ENCODE peak calls at places on chromosomes 5 and 9, in five cellular contexts. One of them, this sample, is unnamed.
A peak's percentile ranks its signal among the peaks of the same experiment; 100 is the strongest.

GRCh38 chr5:135631356-135631755 is 52.6 kb upstream of the CXCL14 start:
- DNase-seq in fibroblast of the conjunctiva: no peak
- DNase-seq in cerebellum: peak; percentile 8
- DNase-seq in stimulated activated CD8-positive, alpha-beta memory T cell treated with anti-CD3 and anti-CD28 coated beads, Interleukin-4, amount 100 ng/mL, for 48 hours: no peak
- DNase-seq in ELF-1: no peak
- DNase-seq in this sample: no peak

GRCh38 chr5:859798-860296 is 9.1 kb upstream of the ZDHHC11 start:
- DNase-seq in stimulated activated CD8-positive, alpha-beta memory T cell treated with anti-CD3 and anti-CD28 coated beads, Interleukin-4, amount 100 ng/mL, for 48 hours: no peak
- DNase-seq in cerebellum: no peak
- DNase-seq in fibroblast of the conjunctiva: no peak
- DNase-seq in ELF-1: no peak
- DNase-seq in this sample: no peak

GRCh38 chr9:88544245-88544644 is 9.3 kb downstream of the NXNL2 start:
- DNase-seq in stimulated activated CD8-positive, alpha-beta memory T cell treated with anti-CD3 and anti-CD28 coated beads, Interleukin-4, amount 100 ng/mL, for 48 hours: no peak
- DNase-seq in ELF-1: no peak
- DNase-seq in cerebellum: no peak
- DNase-seq in fibroblast of the conjunctiva: no peak
- DNase-seq in this sample: no peak

GRCh38 chr9:77547113-77547731 is 100.9 kb downstream of the GNA14 start:
- DNase-seq in ELF-1: no peak
- DNase-seq in fibroblast of the conjunctiva: no peak
- DNase-seq in stimulated activated CD8-positive, alpha-beta memory T cell treated with anti-CD3 and anti-CD28 coated beads, Interleukin-4, amount 100 ng/mL, for 48 hours: no peak
- DNase-seq in cerebellum: no peak
- DNase-seq in this sample: no peak

GRCh38 chr5:150138551-150139265 is 16.9 kb downstream of the PDGFRB start:
- DNase-seq in ELF-1: peak; percentile 96
- DNase-seq in fibroblast of the conjunctiva: peak; percentile 69
- DNase-seq in cerebellum: peak; percentile 29
- DNase-seq in stimulated activated CD8-positive, alpha-beta memory T cell treated with anti-CD3 and anti-CD28 coated beads, Interleukin-4, amount 100 ng/mL, for 48 hours: no peak
- DNase-seq in this sample: no peak

GRCh38 chr9:87594662-87595061 is 97.0 kb downstream of the DAPK1 start:
- DNase-seq in stimulated activated CD8-positive, alpha-beta memory T cell treated with anti-CD3 and anti-CD28 coated beads, Interleukin-4, amount 100 ng/mL, for 48 hours: no peak
- DNase-seq in ELF-1: no peak
- DNase-seq in fibroblast of the conjunctiva: no peak
- DNase-seq in cerebellum: no peak
- DNase-seq in this sample: no peak

GRCh38 chr5:82312373-82312856 is 34.3 kb upstream of the RPS23 start:
- DNase-seq in cerebellum: peak; percentile 4
- DNase-seq in stimulated activated CD8-positive, alpha-beta memory T cell treated with anti-CD3 and anti-CD28 coated beads, Interleukin-4, amount 100 ng/mL, for 48 hours: peak; percentile 67
- DNase-seq in fibroblast of the conjunctiva: peak; percentile 69
- DNase-seq in ELF-1: peak; percentile 82
- DNase-seq in this sample: peak; percentile 4

GRCh38 chr5:82534891-82535395 is 256.8 kb upstream of the RPS23 start:
- DNase-seq in cerebellum: no peak
- DNase-seq in stimulated activated CD8-positive, alpha-beta memory T cell treated with anti-CD3 and anti-CD28 coated beads, Interleukin-4, amount 100 ng/mL, for 48 hours: no peak
- DNase-seq in ELF-1: no peak
- DNase-seq in fibroblast of the conjunctiva: no peak
- DNase-seq in this sample: no peak

GRCh38 chr5:117752403-117752802 is 1177.8 kb upstream of the SEMA6A start:
- DNase-seq in fibroblast of the conjunctiva: no peak
- DNase-seq in stimulated activated CD8-positive, alpha-beta memory T cell treated with anti-CD3 and anti-CD28 coated beads, Interleukin-4, amount 100 ng/mL, for 48 hours: no peak
- DNase-seq in ELF-1: no peak
- DNase-seq in cerebellum: no peak
- DNase-seq in this sample: no peak

GRCh38 chr5:6243706-6244105 is 134.6 kb downstream of the MED10 start:
- DNase-seq in ELF-1: no peak
- DNase-seq in stimulated activated CD8-positive, alpha-beta memory T cell treated with anti-CD3 and anti-CD28 coated beads, Interleukin-4, amount 100 ng/mL, for 48 hours: no peak
- DNase-seq in cerebellum: no peak
- DNase-seq in fibroblast of the conjunctiva: no peak
- DNase-seq in this sample: no peak

GRCh38 chr5:72108200-72109050 is 1.1 kb downstream of the MAP1B start:
- DNase-seq in fibroblast of the conjunctiva: peak; percentile 34
- DNase-seq in stimulated activated CD8-positive, alpha-beta memory T cell treated with anti-CD3 and anti-CD28 coated beads, Interleukin-4, amount 100 ng/mL, for 48 hours: peak; percentile 34
- DNase-seq in cerebellum: peak; percentile 71
- DNase-seq in ELF-1: peak; percentile 87
- DNase-seq in this sample: no peak

GRCh38 chr5:21397693-21398092 is 1409.7 kb upstream of the CDH18 start:
- DNase-seq in cerebellum: no peak
- DNase-seq in fibroblast of the conjunctiva: no peak
- DNase-seq in stimulated activated CD8-positive, alpha-beta memory T cell treated with anti-CD3 and anti-CD28 coated beads, Interleukin-4, amount 100 ng/mL, for 48 hours: no peak
- DNase-seq in ELF-1: no peak
- DNase-seq in this sample: no peak

GRCh38 chr5:375921-376871 is 54.7 kb downstream of the AHRR start:
- DNase-seq in fibroblast of the conjunctiva: no peak
- DNase-seq in ELF-1: peak; percentile 2
- DNase-seq in stimulated activated CD8-positive, alpha-beta memory T cell treated with anti-CD3 and anti-CD28 coated beads, Interleukin-4, amount 100 ng/mL, for 48 hours: peak; percentile 30
- DNase-seq in cerebellum: no peak
- DNase-seq in this sample: no peak

GRCh38 chr5:32828492-32828891 is 117.4 kb downstream of the NPR3 start:
- DNase-seq in stimulated activated CD8-positive, alpha-beta memory T cell treated with anti-CD3 and anti-CD28 coated beads, Interleukin-4, amount 100 ng/mL, for 48 hours: no peak
- DNase-seq in cerebellum: no peak
- DNase-seq in fibroblast of the conjunctiva: no peak
- DNase-seq in ELF-1: no peak
- DNase-seq in this sample: no peak

GRCh38 chr9:137281345-137282116 is 4.0 kb downstream of the TOR4A start:
- DNase-seq in stimulated activated CD8-positive, alpha-beta memory T cell treated with anti-CD3 and anti-CD28 coated beads, Interleukin-4, amount 100 ng/mL, for 48 hours: no peak
- DNase-seq in cerebellum: no peak
- DNase-seq in ELF-1: peak; percentile 52
- DNase-seq in fibroblast of the conjunctiva: no peak
- DNase-seq in this sample: no peak

GRCh38 chr9:84238652-84239051 is 101.9 kb downstream of the SLC28A3 start:
- DNase-seq in fibroblast of the conjunctiva: no peak
- DNase-seq in ELF-1: no peak
- DNase-seq in stimulated activated CD8-positive, alpha-beta memory T cell treated with anti-CD3 and anti-CD28 coated beads, Interleukin-4, amount 100 ng/mL, for 48 hours: no peak
- DNase-seq in cerebellum: no peak
- DNase-seq in this sample: no peak

GRCh38 chr9:1087120-1087881 is 37.1 kb downstream of the DMRT2 start:
- DNase-seq in fibroblast of the conjunctiva: no peak
- DNase-seq in ELF-1: no peak
- DNase-seq in cerebellum: no peak
- DNase-seq in stimulated activated CD8-positive, alpha-beta memory T cell treated with anti-CD3 and anti-CD28 coated beads, Interleukin-4, amount 100 ng/mL, for 48 hours: no peak
- DNase-seq in this sample: no peak

GRCh38 chr5:111748304-111748763 is 8.7 kb downstream of the NREP start:
- DNase-seq in cerebellum: no peak
- DNase-seq in fibroblast of the conjunctiva: peak; percentile 63
- DNase-seq in stimulated activated CD8-positive, alpha-beta memory T cell treated with anti-CD3 and anti-CD28 coated beads, Interleukin-4, amount 100 ng/mL, for 48 hours: no peak
- DNase-seq in ELF-1: no peak
- DNase-seq in this sample: no peak

GRCh38 chr9:116750543-116750942 is 63.4 kb downstream of the TRIM32 start:
- DNase-seq in cerebellum: no peak
- DNase-seq in stimulated activated CD8-positive, alpha-beta memory T cell treated with anti-CD3 and anti-CD28 coated beads, Interleukin-4, amount 100 ng/mL, for 48 hours: no peak
- DNase-seq in ELF-1: no peak
- DNase-seq in fibroblast of the conjunctiva: no peak
- DNase-seq in this sample: no peak

GRCh38 chr9:94668424-94668916 is 29.2 kb upstream of the FBP1 start:
- DNase-seq in stimulated activated CD8-positive, alpha-beta memory T cell treated with anti-CD3 and anti-CD28 coated beads, Interleukin-4, amount 100 ng/mL, for 48 hours: no peak
- DNase-seq in fibroblast of the conjunctiva: no peak
- DNase-seq in cerebellum: no peak
- DNase-seq in ELF-1: no peak
- DNase-seq in this sample: no peak

GRCh38 chr9:122374885-122375420 is 4.1 kb downstream of the PTGS1 start:
- DNase-seq in fibroblast of the conjunctiva: peak; percentile 67
- DNase-seq in ELF-1: peak; percentile 54
- DNase-seq in cerebellum: no peak
- DNase-seq in stimulated activated CD8-positive, alpha-beta memory T cell treated with anti-CD3 and anti-CD28 coated beads, Interleukin-4, amount 100 ng/mL, for 48 hours: no peak
- DNase-seq in this sample: no peak

GRCh38 chr5:58404734-58405133 is 55.2 kb downstream of the PLK2 start:
- DNase-seq in cerebellum: no peak
- DNase-seq in fibroblast of the conjunctiva: no peak
- DNase-seq in ELF-1: no peak
- DNase-seq in stimulated activated CD8-positive, alpha-beta memory T cell treated with anti-CD3 and anti-CD28 coated beads, Interleukin-4, amount 100 ng/mL, for 48 hours: no peak
- DNase-seq in this sample: no peak

GRCh38 chr5:145903862-145904261 is 31.0 kb upstream of the GRXCR2 start:
- DNase-seq in fibroblast of the conjunctiva: no peak
- DNase-seq in stimulated activated CD8-positive, alpha-beta memory T cell treated with anti-CD3 and anti-CD28 coated beads, Interleukin-4, amount 100 ng/mL, for 48 hours: no peak
- DNase-seq in cerebellum: no peak
- DNase-seq in ELF-1: no peak
- DNase-seq in this sample: no peak

GRCh38 chr5:145551714-145552113 is 283.4 kb downstream of the PRELID2 start:
- DNase-seq in ELF-1: no peak
- DNase-seq in fibroblast of the conjunctiva: no peak
- DNase-seq in cerebellum: no peak
- DNase-seq in stimulated activated CD8-positive, alpha-beta memory T cell treated with anti-CD3 and anti-CD28 coated beads, Interleukin-4, amount 100 ng/mL, for 48 hours: no peak
- DNase-seq in this sample: no peak

GRCh38 chr5:135185461-135186075 is 151.5 kb upstream of the PITX1 start:
- DNase-seq in stimulated activated CD8-positive, alpha-beta memory T cell treated with anti-CD3 and anti-CD28 coated beads, Interleukin-4, amount 100 ng/mL, for 48 hours: no peak
- DNase-seq in fibroblast of the conjunctiva: no peak
- DNase-seq in cerebellum: no peak
- DNase-seq in ELF-1: no peak
- DNase-seq in this sample: no peak

GRCh38 chr5:165525268-165525667 is 2019.8 kb downstream of the MAT2B start:
- DNase-seq in fibroblast of the conjunctiva: peak; percentile 16
- DNase-seq in stimulated activated CD8-positive, alpha-beta memory T cell treated with anti-CD3 and anti-CD28 coated beads, Interleukin-4, amount 100 ng/mL, for 48 hours: no peak
- DNase-seq in ELF-1: no peak
- DNase-seq in cerebellum: no peak
- DNase-seq in this sample: no peak

GRCh38 chr5:171415115-171415730 is 4.2 kb upstream of the FGF18 start:
- DNase-seq in stimulated activated CD8-positive, alpha-beta memory T cell treated with anti-CD3 and anti-CD28 coated beads, Interleukin-4, amount 100 ng/mL, for 48 hours: no peak
- DNase-seq in fibroblast of the conjunctiva: peak; percentile 72
- DNase-seq in cerebellum: no peak
- DNase-seq in ELF-1: no peak
- DNase-seq in this sample: no peak

GRCh38 chr5:178328826-178329225 is 96.2 kb upstream of the PHYKPL start:
- DNase-seq in cerebellum: no peak
- DNase-seq in fibroblast of the conjunctiva: no peak
- DNase-seq in stimulated activated CD8-positive, alpha-beta memory T cell treated with anti-CD3 and anti-CD28 coated beads, Interleukin-4, amount 100 ng/mL, for 48 hours: no peak
- DNase-seq in ELF-1: no peak
- DNase-seq in this sample: no peak

GRCh38 chr9:105188746-105189145 is 55.7 kb upstream of the SLC44A1 start:
- DNase-seq in cerebellum: no peak
- DNase-seq in ELF-1: no peak
- DNase-seq in fibroblast of the conjunctiva: no peak
- DNase-seq in stimulated activated CD8-positive, alpha-beta memory T cell treated with anti-CD3 and anti-CD28 coated beads, Interleukin-4, amount 100 ng/mL, for 48 hours: no peak
- DNase-seq in this sample: no peak

GRCh38 chr9:77649109-77649812 is 1.1 kb upstream of the GNA14 start:
- DNase-seq in cerebellum: no peak
- DNase-seq in stimulated activated CD8-positive, alpha-beta memory T cell treated with anti-CD3 and anti-CD28 coated beads, Interleukin-4, amount 100 ng/mL, for 48 hours: no peak
- DNase-seq in ELF-1: no peak
- DNase-seq in fibroblast of the conjunctiva: no peak
- DNase-seq in this sample: no peak

GRCh38 chr9:6667633-6668280 is 22.2 kb upstream of the GLDC start:
- DNase-seq in stimulated activated CD8-positive, alpha-beta memory T cell treated with anti-CD3 and anti-CD28 coated beads, Interleukin-4, amount 100 ng/mL, for 48 hours: no peak
- DNase-seq in cerebellum: peak; percentile 40
- DNase-seq in fibroblast of the conjunctiva: peak; percentile 16
- DNase-seq in ELF-1: peak; percentile 23
- DNase-seq in this sample: no peak

GRCh38 chr9:16136961-16137360 is 584.1 kb downstream of the CCDC171 start:
- DNase-seq in ELF-1: no peak
- DNase-seq in stimulated activated CD8-positive, alpha-beta memory T cell treated with anti-CD3 and anti-CD28 coated beads, Interleukin-4, amount 100 ng/mL, for 48 hours: no peak
- DNase-seq in cerebellum: no peak
- DNase-seq in fibroblast of the conjunctiva: peak; percentile 59
- DNase-seq in this sample: no peak

GRCh38 chr5:84281383-84281782 is 103.3 kb downstream of the EDIL3 start:
- DNase-seq in stimulated activated CD8-positive, alpha-beta memory T cell treated with anti-CD3 and anti-CD28 coated beads, Interleukin-4, amount 100 ng/mL, for 48 hours: no peak
- DNase-seq in cerebellum: no peak
- DNase-seq in ELF-1: no peak
- DNase-seq in fibroblast of the conjunctiva: no peak
- DNase-seq in this sample: no peak

GRCh38 chr9:35798658-35799366 is 7.4 kb downstream of the NPR2 start:
- DNase-seq in stimulated activated CD8-positive, alpha-beta memory T cell treated with anti-CD3 and anti-CD28 coated beads, Interleukin-4, amount 100 ng/mL, for 48 hours: peak; percentile 55
- DNase-seq in fibroblast of the conjunctiva: no peak
- DNase-seq in ELF-1: peak; percentile 34
- DNase-seq in cerebellum: no peak
- DNase-seq in this sample: no peak

GRCh38 chr5:134534726-134535110 is 9.2 kb downstream of the JADE2 start:
- DNase-seq in stimulated activated CD8-positive, alpha-beta memory T cell treated with anti-CD3 and anti-CD28 coated beads, Interleukin-4, amount 100 ng/mL, for 48 hours: no peak
- DNase-seq in cerebellum: no peak
- DNase-seq in fibroblast of the conjunctiva: no peak
- DNase-seq in ELF-1: no peak
- DNase-seq in this sample: no peak

GRCh38 chr5:135135530-135136201 is 101.6 kb upstream of the PITX1 start:
- DNase-seq in stimulated activated CD8-positive, alpha-beta memory T cell treated with anti-CD3 and anti-CD28 coated beads, Interleukin-4, amount 100 ng/mL, for 48 hours: no peak
- DNase-seq in cerebellum: no peak
- DNase-seq in ELF-1: no peak
- DNase-seq in fibroblast of the conjunctiva: peak; percentile 73
- DNase-seq in this sample: no peak

GRCh38 chr9:18208166-18209059 is 265.5 kb upstream of the ADAMTSL1 start:
- DNase-seq in cerebellum: no peak
- DNase-seq in fibroblast of the conjunctiva: peak; percentile 5
- DNase-seq in stimulated activated CD8-positive, alpha-beta memory T cell treated with anti-CD3 and anti-CD28 coated beads, Interleukin-4, amount 100 ng/mL, for 48 hours: no peak
- DNase-seq in ELF-1: peak; percentile 57
- DNase-seq in this sample: no peak

GRCh38 chr9:87498046-87498815 is 564 bp downstream of the DAPK1 start:
- DNase-seq in ELF-1: peak; percentile 85
- DNase-seq in stimulated activated CD8-positive, alpha-beta memory T cell treated with anti-CD3 and anti-CD28 coated beads, Interleukin-4, amount 100 ng/mL, for 48 hours: peak; percentile 31
- DNase-seq in fibroblast of the conjunctiva: no peak
- DNase-seq in cerebellum: no peak
- DNase-seq in this sample: no peak

This sample was measured in CD4-positive, alpha-beta memory T cell.